ENCODE peak calls at places on chromosomes 7 and 10, in nine cellular contexts. One of them, this sample, is unnamed.

GRCh38 chr7:507623-508305 is 11.9 kb downstream of the PDGFA start:
- DNase-seq in Karpas-422: no peak
- DNase-seq in RPMI7951: no peak
- DNase-seq in cardiac muscle cell: no peak
- DNase-seq in stimulated activated CD8-positive, alpha-beta memory T cell treated with anti-CD3 and anti-CD28 coated beads, Interleukin-7, amount 100 ng/mL, for 1 hour: no peak
- DNase-seq in nephron progenitor cell: no peak
- DNase-seq in C1 segment of cervical spinal cord: no peak
- DNase-seq in iPS-NIHi11: no peak
- DNase-seq in T-helper 9 cell: no peak
- DNase-seq in this sample: no peak

GRCh38 chr7:142583424-142583823 is 165.8 kb upstream of the PRSS1 start:
- DNase-seq in Karpas-422: no peak
- DNase-seq in RPMI7951: peak
- DNase-seq in cardiac muscle cell: peak
- DNase-seq in stimulated activated CD8-positive, alpha-beta memory T cell treated with anti-CD3 and anti-CD28 coated beads, Interleukin-7, amount 100 ng/mL, for 1 hour: no peak
- DNase-seq in nephron progenitor cell: no peak
- DNase-seq in C1 segment of cervical spinal cord: no peak
- DNase-seq in iPS-NIHi11: peak
- DNase-seq in T-helper 9 cell: no peak
- DNase-seq in this sample: peak

GRCh38 chr10:97584060-97584797 is at the start of gene HOGA1:
- DNase-seq in Karpas-422: peak
- DNase-seq in RPMI7951: peak
- DNase-seq in cardiac muscle cell: peak
- DNase-seq in stimulated activated CD8-positive, alpha-beta memory T cell treated with anti-CD3 and anti-CD28 coated beads, Interleukin-7, amount 100 ng/mL, for 1 hour: no peak
- DNase-seq in nephron progenitor cell: peak
- DNase-seq in C1 segment of cervical spinal cord: peak
- DNase-seq in iPS-NIHi11: peak
- DNase-seq in T-helper 9 cell: no peak
- DNase-seq in this sample: peak

GRCh38 chr10:48456361-48456804 is 148.5 kb downstream of the ARHGAP22 start:
- DNase-seq in Karpas-422: no peak
- DNase-seq in RPMI7951: no peak
- DNase-seq in cardiac muscle cell: peak
- DNase-seq in stimulated activated CD8-positive, alpha-beta memory T cell treated with anti-CD3 and anti-CD28 coated beads, Interleukin-7, amount 100 ng/mL, for 1 hour: no peak
- DNase-seq in nephron progenitor cell: peak
- DNase-seq in C1 segment of cervical spinal cord: peak
- DNase-seq in iPS-NIHi11: peak
- DNase-seq in T-helper 9 cell: no peak
- DNase-seq in this sample: no peak

GRCh38 chr10:124156524-124157225 is 63.3 kb upstream of the CHST15 start:
- DNase-seq in Karpas-422: no peak
- DNase-seq in RPMI7951: peak
- DNase-seq in cardiac muscle cell: peak
- DNase-seq in stimulated activated CD8-positive, alpha-beta memory T cell treated with anti-CD3 and anti-CD28 coated beads, Interleukin-7, amount 100 ng/mL, for 1 hour: no peak
- DNase-seq in nephron progenitor cell: peak
- DNase-seq in C1 segment of cervical spinal cord: no peak
- DNase-seq in iPS-NIHi11: peak
- DNase-seq in T-helper 9 cell: no peak
- DNase-seq in this sample: no peak

GRCh38 chr7:40638872-40639271 is 504.1 kb downstream of the SUGCT start:
- DNase-seq in Karpas-422: no peak
- DNase-seq in RPMI7951: no peak
- DNase-seq in cardiac muscle cell: no peak
- DNase-seq in stimulated activated CD8-positive, alpha-beta memory T cell treated with anti-CD3 and anti-CD28 coated beads, Interleukin-7, amount 100 ng/mL, for 1 hour: no peak
- DNase-seq in nephron progenitor cell: no peak
- DNase-seq in C1 segment of cervical spinal cord: no peak
- DNase-seq in iPS-NIHi11: no peak
- DNase-seq in T-helper 9 cell: no peak
- DNase-seq in this sample: no peak

GRCh38 chr7:25985196-25985595 is 166.8 kb upstream of the NFE2L3 start:
- DNase-seq in Karpas-422: no peak
- DNase-seq in RPMI7951: no peak
- DNase-seq in cardiac muscle cell: no peak
- DNase-seq in stimulated activated CD8-positive, alpha-beta memory T cell treated with anti-CD3 and anti-CD28 coated beads, Interleukin-7, amount 100 ng/mL, for 1 hour: no peak
- DNase-seq in nephron progenitor cell: no peak
- DNase-seq in C1 segment of cervical spinal cord: no peak
- DNase-seq in iPS-NIHi11: no peak
- DNase-seq in T-helper 9 cell: no peak
- DNase-seq in this sample: no peak

GRCh38 chr7:44076101-44076895 is 6.0 kb downstream of the POLM start:
- DNase-seq in Karpas-422: no peak
- DNase-seq in RPMI7951: no peak
- DNase-seq in cardiac muscle cell: no peak
- DNase-seq in stimulated activated CD8-positive, alpha-beta memory T cell treated with anti-CD3 and anti-CD28 coated beads, Interleukin-7, amount 100 ng/mL, for 1 hour: no peak
- DNase-seq in nephron progenitor cell: no peak
- DNase-seq in C1 segment of cervical spinal cord: no peak
- DNase-seq in iPS-NIHi11: no peak
- DNase-seq in T-helper 9 cell: no peak
- DNase-seq in this sample: no peak

GRCh38 chr7:26284995-26285632 is 6.5 kb upstream of the SNX10 start:
- DNase-seq in Karpas-422: peak
- DNase-seq in RPMI7951: no peak
- DNase-seq in cardiac muscle cell: no peak
- DNase-seq in stimulated activated CD8-positive, alpha-beta memory T cell treated with anti-CD3 and anti-CD28 coated beads, Interleukin-7, amount 100 ng/mL, for 1 hour: no peak
- DNase-seq in nephron progenitor cell: no peak
- DNase-seq in C1 segment of cervical spinal cord: no peak
- DNase-seq in iPS-NIHi11: no peak
- DNase-seq in T-helper 9 cell: no peak
- DNase-seq in this sample: no peak

GRCh38 chr10:43230909-43231522 is 35.8 kb downstream of the RASGEF1A start:
- DNase-seq in Karpas-422: no peak
- DNase-seq in RPMI7951: no peak
- DNase-seq in cardiac muscle cell: no peak
- DNase-seq in stimulated activated CD8-positive, alpha-beta memory T cell treated with anti-CD3 and anti-CD28 coated beads, Interleukin-7, amount 100 ng/mL, for 1 hour: no peak
- DNase-seq in nephron progenitor cell: peak
- DNase-seq in C1 segment of cervical spinal cord: no peak
- DNase-seq in iPS-NIHi11: no peak
- DNase-seq in T-helper 9 cell: no peak
- DNase-seq in this sample: no peak

GRCh38 chr7:89104748-89105685 is 309.5 kb upstream of the TEX47 start:
- DNase-seq in Karpas-422: no peak
- DNase-seq in RPMI7951: no peak
- DNase-seq in cardiac muscle cell: no peak
- DNase-seq in stimulated activated CD8-positive, alpha-beta memory T cell treated with anti-CD3 and anti-CD28 coated beads, Interleukin-7, amount 100 ng/mL, for 1 hour: no peak
- DNase-seq in nephron progenitor cell: no peak
- DNase-seq in C1 segment of cervical spinal cord: no peak
- DNase-seq in iPS-NIHi11: no peak
- DNase-seq in T-helper 9 cell: no peak
- DNase-seq in this sample: peak

GRCh38 chr7:3805151-3805550 is 504.1 kb downstream of the SDK1 start:
- DNase-seq in Karpas-422: peak
- DNase-seq in RPMI7951: no peak
- DNase-seq in cardiac muscle cell: no peak
- DNase-seq in stimulated activated CD8-positive, alpha-beta memory T cell treated with anti-CD3 and anti-CD28 coated beads, Interleukin-7, amount 100 ng/mL, for 1 hour: no peak
- DNase-seq in nephron progenitor cell: no peak
- DNase-seq in C1 segment of cervical spinal cord: no peak
- DNase-seq in iPS-NIHi11: no peak
- DNase-seq in T-helper 9 cell: no peak
- DNase-seq in this sample: peak

GRCh38 chr7:1454471-1455065 is 4.7 kb downstream of the MICALL2 start:
- DNase-seq in Karpas-422: no peak
- DNase-seq in RPMI7951: peak
- DNase-seq in cardiac muscle cell: peak
- DNase-seq in stimulated activated CD8-positive, alpha-beta memory T cell treated with anti-CD3 and anti-CD28 coated beads, Interleukin-7, amount 100 ng/mL, for 1 hour: no peak
- DNase-seq in nephron progenitor cell: peak
- DNase-seq in C1 segment of cervical spinal cord: peak
- DNase-seq in iPS-NIHi11: no peak
- DNase-seq in T-helper 9 cell: no peak
- DNase-seq in this sample: no peak

GRCh38 chr10:11724938-11725776 is 17.0 kb upstream of the ECHDC3 start:
- DNase-seq in Karpas-422: peak
- DNase-seq in RPMI7951: peak
- DNase-seq in cardiac muscle cell: peak
- DNase-seq in stimulated activated CD8-positive, alpha-beta memory T cell treated with anti-CD3 and anti-CD28 coated beads, Interleukin-7, amount 100 ng/mL, for 1 hour: no peak
- DNase-seq in nephron progenitor cell: no peak
- DNase-seq in C1 segment of cervical spinal cord: no peak
- DNase-seq in iPS-NIHi11: peak
- DNase-seq in T-helper 9 cell: no peak
- DNase-seq in this sample: peak

GRCh38 chr10:103168436-103168835 is 24.6 kb downstream of the NT5C2 start:
- DNase-seq in Karpas-422: no peak
- DNase-seq in RPMI7951: no peak
- DNase-seq in cardiac muscle cell: no peak
- DNase-seq in stimulated activated CD8-positive, alpha-beta memory T cell treated with anti-CD3 and anti-CD28 coated beads, Interleukin-7, amount 100 ng/mL, for 1 hour: no peak
- DNase-seq in nephron progenitor cell: no peak
- DNase-seq in C1 segment of cervical spinal cord: no peak
- DNase-seq in iPS-NIHi11: no peak
- DNase-seq in T-helper 9 cell: no peak
- DNase-seq in this sample: peak